ENCODE peak calls at places on chromosome 17, in six cellular contexts. A is caudate nucleus; U is activated CD4-positive, alpha-beta T cell treated with anti-CD3 and anti-CD28 coated beads, Interleukin-2, amount 10 ng/mL, durations not matched to agents 7 days and 5 days; I is AG09309; P is pulmonary artery endothelial cell; L is SW480. X is an unnamed sample.

GRCh38 chr17:236641-237405 is 55.4 kb upstream of the DOC2B start:
- DNase-seq in I (no peak), A (no peak), P (no peak), U (no peak), L (peak), X (no peak)

GRCh38 chr17:54903375-54903774 is 2.7 kb downstream of the TOM1L1 start:
- DNase-seq in A (no peak), I (no peak), U (no peak), L (no peak), P (no peak), X (no peak)

GRCh38 chr17:31654936-31655335 is 204.1 kb downstream of the COPRS start:
- DNase-seq in L (no peak), P (no peak), U (no peak), I (no peak), A (no peak), X (no peak)

GRCh38 chr17:44558349-44559287 is 1.3 kb downstream of the FZD2 start:
- DNase-seq in A (no peak), I (no peak), L (no peak), P (no peak), U (no peak), X (no peak)

GRCh38 chr17:50267074-50267841 is 7.0 kb upstream of the TMEM92 start:
- DNase-seq in L (no peak), P (no peak), U (no peak), I (no peak), A (no peak), X (no peak)

GRCh38 chr17:6546069-6546718 is 10.2 kb downstream of the PITPNM3 start:
- DNase-seq in A (no peak), U (no peak), P (no peak), I (peak), L (no peak), X (no peak)

GRCh38 chr17:12230411-12230810 is 209.7 kb downstream of the MAP2K4 start:
- DNase-seq in L (no peak), A (no peak), P (no peak), U (no peak), I (no peak), X (no peak)

GRCh38 chr17:38873646-38874380 is 4.0 kb downstream of the LASP1 start:
- DNase-seq in U (no peak), A (no peak), L (no peak), I (no peak), P (no peak), X (no peak)

GRCh38 chr17:2283302-2283701 is 20.3 kb downstream of the SMG6 start:
- DNase-seq in U (no peak), L (no peak), P (no peak), I (no peak), A (no peak), X (no peak)

GRCh38 chr17:73290399-73291259 is 21.2 kb downstream of the CDC42EP4 start:
- DNase-seq in P (no peak), U (no peak), L (no peak), I (no peak), A (no peak), X (no peak)

X was measured in occipital lobe.